ENCODE peak calls at places on chromosomes 6 and 20, in six cellular contexts. O is adrenal gland, S is A549, Q is fibroblast of lung, I is AG04450, X is IMR-90. D is an unnamed sample.

GRCh38 chr6:63573899-63574553 is 1.7 kb downstream of the LOC128125822 start:
- DNase-seq in O (peak), S (peak), Q (peak), I (no peak), X (peak), D (peak)

GRCh38 chr6:33490621-33491020 is 36.2 kb downstream of the ZBTB9 start:
- DNase-seq in O (no peak), S (no peak), Q (no peak), I (no peak), X (no peak), D (no peak)

GRCh38 chr6:167827062-167827587 is 414 bp downstream of the AFDN start:
- DNase-seq in O (no peak), S (no peak), Q (peak), I (no peak), X (no peak), D (no peak)

GRCh38 chr6:113586966-113587699 is 270.0 kb upstream of the MARCKS start:
- DNase-seq in O (no peak), S (no peak), Q (no peak), I (no peak), X (no peak), D (no peak)

GRCh38 chr6:56804996-56805395 is 149.9 kb upstream of the BEND6 start:
- DNase-seq in O (no peak), S (peak), Q (peak), I (no peak), X (peak), D (peak)

GRCh38 chr6:41719796-41720620 is 15.4 kb downstream of the TFEB start:
- DNase-seq in O (no peak), S (no peak), Q (no peak), I (no peak), X (no peak), D (no peak)

GRCh38 chr6:38016824-38017223 is 197.3 kb downstream of the ZFAND3 start:
- DNase-seq in O (no peak), S (no peak), Q (no peak), I (no peak), X (no peak), D (no peak)

GRCh38 chr20:10513931-10514575 is 78.9 kb downstream of the SLX4IP start:
- DNase-seq in O (no peak), S (no peak), Q (peak), I (no peak), X (no peak), D (peak)

GRCh38 chr6:99093781-99094180 is 146.0 kb upstream of the FBXL4 start:
- DNase-seq in O (no peak), S (no peak), Q (no peak), I (no peak), X (no peak), D (no peak)

GRCh38 chr6:13462380-13463326 is 24.7 kb downstream of the GFOD1 start:
- DNase-seq in O (no peak), S (no peak), Q (peak), I (no peak), X (no peak), D (peak)

GRCh38 chr6:37244430-37245310 is 12.9 kb upstream of the TBC1D22B start:
- DNase-seq in O (peak), S (peak), Q (peak), I (peak), X (peak), D (peak)

GRCh38 chr6:13788820-13789219 is 25.5 kb downstream of the MCUR1 start:
- DNase-seq in O (no peak), S (no peak), Q (no peak), I (no peak), X (no peak), D (no peak)

GRCh38 chr6:36727491-36728021 is 29.9 kb downstream of the RAB44 start:
- DNase-seq in O (no peak), S (no peak), Q (peak), I (no peak), X (peak), D (no peak)

GRCh38 chr6:144468709-144469108 is 183.6 kb downstream of the UTRN start:
- DNase-seq in O (no peak), S (no peak), Q (no peak), I (no peak), X (no peak), D (no peak)

GRCh38 chr20:33697129-33697528 is 10.9 kb upstream of the E2F1 start:
- DNase-seq in O (peak), S (no peak), Q (peak), I (no peak), X (peak), D (peak)

GRCh38 chr6:75115501-75115900 is 90.4 kb downstream of the COL12A1 start:
- DNase-seq in O (no peak), S (no peak), Q (peak), I (no peak), X (peak), D (no peak)

GRCh38 chr20:43843096-43843964 is 71.3 kb upstream of the TOX2 start:
- DNase-seq in O (peak), S (peak), Q (peak), I (peak), X (peak), D (peak)

GRCh38 chr6:108134213-108134973 is 31.4 kb upstream of the NR2E1 start:
- DNase-seq in O (no peak), S (no peak), Q (no peak), I (no peak), X (no peak), D (no peak)

GRCh38 chr6:108132863-108133262 is 33.0 kb upstream of the NR2E1 start:
- DNase-seq in O (no peak), S (no peak), Q (no peak), I (no peak), X (no peak), D (no peak)

GRCh38 chr6:108127826-108128225 is 38.0 kb upstream of the NR2E1 start:
- DNase-seq in O (no peak), S (peak), Q (no peak), I (no peak), X (no peak), D (peak)

GRCh38 chr6:108133594-108134179 is 32.1 kb upstream of the NR2E1 start:
- DNase-seq in O (peak), S (peak), Q (peak), I (peak), X (peak), D (peak)
- H3K4me3 ChIP-seq in O (no peak), S (peak), Q (no peak), I (peak), X (peak), D (peak)

GRCh38 chr6:10338151-10338550 is 76.7 kb downstream of the TFAP2A start:
- DNase-seq in O (no peak), S (no peak), Q (peak), I (no peak), X (no peak), D (no peak)

GRCh38 chr6:10341605-10342004 is 73.3 kb downstream of the TFAP2A start:
- DNase-seq in O (no peak), S (no peak), Q (no peak), I (no peak), X (no peak), D (no peak)

GRCh38 chr6:10347561-10348327 is 67.1 kb downstream of the TFAP2A start:
- DNase-seq in O (no peak), S (peak), Q (peak), I (no peak), X (peak), D (no peak)

GRCh38 chr6:10343320-10343719 is 71.6 kb downstream of the TFAP2A start:
- DNase-seq in O (no peak), S (no peak), Q (no peak), I (no peak), X (no peak), D (no peak)
- TF ChIP-seq CTCF in O (no peak), S (no peak), Q (no peak), I (no peak), X (no peak), D (no peak)

DNA sequence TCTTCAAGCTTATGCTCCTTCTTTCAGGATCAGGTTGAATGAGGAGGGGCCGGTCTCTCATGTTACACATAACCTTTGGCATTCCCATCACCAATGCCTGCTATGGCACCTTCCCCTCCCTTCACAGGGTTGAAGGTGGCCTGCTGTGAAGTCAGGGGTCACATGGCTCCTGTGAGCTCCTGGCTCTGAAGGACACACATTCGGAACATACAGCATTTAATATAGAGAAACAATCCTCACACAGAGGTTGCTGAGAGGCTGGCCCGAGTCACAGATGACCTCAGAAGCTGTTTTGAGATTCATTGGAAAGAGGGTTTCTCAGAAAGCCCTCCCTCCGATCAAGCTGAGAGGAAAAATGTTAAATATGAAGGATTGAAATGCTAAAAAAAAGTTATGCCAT is 82.1 kb downstream of the PSMG4 start:
- DNase-seq in O (no peak), S (no peak), Q (peak), I (no peak), X (peak), D (no peak)
- H3K4me3 ChIP-seq in O (no peak), S (no peak), Q (no peak), I (no peak), X (no peak), D (no peak)

GRCh38 chr20:41059236-41059635 is 30.6 kb downstream of the TOP1 start:
- DNase-seq in O (no peak), S (no peak), Q (no peak), I (no peak), X (no peak), D (no peak)

GRCh38 chr20:41058007-41058673 is 29.5 kb downstream of the TOP1 start:
- DNase-seq in O (no peak), S (peak), Q (peak), I (no peak), X (peak), D (peak)

GRCh38 chr20:41063442-41063841 is 34.8 kb downstream of the TOP1 start:
- DNase-seq in O (no peak), S (no peak), Q (peak), I (no peak), X (no peak), D (no peak)

GRCh38 chr20:41058674-41059008 is 30.0 kb downstream of the TOP1 start:
- DNase-seq in O (no peak), S (no peak), Q (no peak), I (no peak), X (no peak), D (no peak)

DNA sequence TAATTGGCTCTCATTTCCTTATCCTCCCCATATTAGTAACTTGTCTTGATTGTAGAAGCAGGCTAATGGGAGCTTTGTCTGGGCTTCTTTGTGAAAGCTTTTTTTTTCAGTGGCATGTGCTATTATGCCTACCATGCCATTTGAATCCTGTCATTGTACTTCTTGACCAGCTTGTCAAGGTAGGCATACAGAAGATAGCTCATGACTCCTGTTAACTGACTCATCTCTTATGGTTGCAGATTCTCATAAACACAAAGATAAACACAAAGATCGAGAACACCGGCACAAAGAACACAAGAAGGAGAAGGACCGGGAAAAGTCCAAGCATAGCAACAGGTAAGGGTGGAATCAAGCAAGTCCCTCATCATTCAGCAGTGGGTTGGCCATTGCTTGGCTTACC is 32.5 kb downstream of the TOP1 start:
- DNase-seq in O (no peak), S (no peak), Q (no peak), I (no peak), X (no peak), D (no peak)
- TF ChIP-seq CTCF in O (no peak), S (no peak), Q (no peak), I (no peak), X (no peak), D (no peak)